ENCODE peak calls at places on chromosomes 16 and 17, in nine cellular contexts. One of them, this sample, is unnamed.

GRCh38 chr17:47725446-47726109 is 7.5 kb upstream of the TBX21 start:
- DNase-seq in tibial nerve: no peak
- DNase-seq in bronchial epithelial cell: no peak
- DNase-seq in GM12865: no peak
- DNase-seq in fibroblast of lung: no peak
- DNase-seq in glutamatergic neuron: no peak
- DNase-seq in CD14-positive monocyte: no peak
- DNase-seq in lung: no peak
- DNase-seq in Calu3: no peak
- DNase-seq in this sample: peak; percentile 39

GRCh38 chr17:4187076-4187475 is 44.1 kb downstream of the CYB5D2 start:
- DNase-seq in tibial nerve: no peak
- DNase-seq in bronchial epithelial cell: peak; percentile 100
- DNase-seq in GM12865: no peak
- DNase-seq in fibroblast of lung: no peak
- DNase-seq in glutamatergic neuron: no peak
- DNase-seq in CD14-positive monocyte: no peak
- DNase-seq in lung: no peak
- DNase-seq in Calu3: no peak
- DNase-seq in this sample: no peak

GRCh38 chr17:4332296-4332970 is 34.0 kb downstream of the UBE2G1 start:
- DNase-seq in tibial nerve: no peak
- DNase-seq in bronchial epithelial cell: no peak
- DNase-seq in GM12865: no peak
- DNase-seq in fibroblast of lung: no peak
- DNase-seq in glutamatergic neuron: no peak
- DNase-seq in CD14-positive monocyte: no peak
- DNase-seq in lung: no peak
- DNase-seq in Calu3: no peak
- DNase-seq in this sample: no peak

GRCh38 chr17:79028496-79029326 is 4.7 kb downstream of the C1QTNF1 start:
- DNase-seq in tibial nerve: no peak
- DNase-seq in bronchial epithelial cell: no peak
- DNase-seq in GM12865: no peak
- DNase-seq in fibroblast of lung: no peak
- DNase-seq in glutamatergic neuron: no peak
- DNase-seq in CD14-positive monocyte: no peak
- DNase-seq in lung: no peak
- DNase-seq in Calu3: no peak
- DNase-seq in this sample: no peak

GRCh38 chr16:27712251-27712711 is 162.3 kb downstream of the KATNIP start:
- DNase-seq in tibial nerve: no peak
- DNase-seq in bronchial epithelial cell: no peak
- DNase-seq in GM12865: no peak
- DNase-seq in fibroblast of lung: no peak
- DNase-seq in glutamatergic neuron: no peak
- DNase-seq in CD14-positive monocyte: peak; percentile 38
- DNase-seq in lung: no peak
- DNase-seq in Calu3: no peak
- DNase-seq in this sample: no peak

GRCh38 chr17:39208893-39209292 is 8.8 kb downstream of the RPL19 start:
- DNase-seq in tibial nerve: no peak
- DNase-seq in bronchial epithelial cell: no peak
- DNase-seq in GM12865: peak; percentile 82
- DNase-seq in fibroblast of lung: peak; percentile 27
- DNase-seq in glutamatergic neuron: peak; percentile 79
- DNase-seq in CD14-positive monocyte: no peak
- DNase-seq in lung: no peak
- DNase-seq in Calu3: peak; percentile 73
- DNase-seq in this sample: peak; percentile 69

GRCh38 chr17:76277300-76278267 is 12.4 kb downstream of the UBALD2 start:
- DNase-seq in tibial nerve: no peak
- DNase-seq in bronchial epithelial cell: no peak
- DNase-seq in GM12865: no peak
- DNase-seq in fibroblast of lung: no peak
- DNase-seq in glutamatergic neuron: no peak
- DNase-seq in CD14-positive monocyte: no peak
- DNase-seq in lung: no peak
- DNase-seq in Calu3: no peak
- DNase-seq in this sample: peak; percentile 20

GRCh38 chr17:29176500-29177351 is 3.5 kb downstream of the MYO18A start:
- DNase-seq in tibial nerve: no peak
- DNase-seq in bronchial epithelial cell: peak; percentile 47
- DNase-seq in GM12865: peak; percentile 83
- DNase-seq in fibroblast of lung: peak; percentile 29
- DNase-seq in glutamatergic neuron: peak; percentile 53
- DNase-seq in CD14-positive monocyte: no peak
- DNase-seq in lung: peak; percentile 71
- DNase-seq in Calu3: peak; percentile 67
- DNase-seq in this sample: peak; percentile 61

GRCh38 chr16:22141746-22142145 is 20.6 kb upstream of the SDR42E2 start:
- DNase-seq in tibial nerve: no peak
- DNase-seq in bronchial epithelial cell: peak; percentile 33
- DNase-seq in GM12865: peak; percentile 15
- DNase-seq in fibroblast of lung: no peak
- DNase-seq in glutamatergic neuron: peak; percentile 35
- DNase-seq in CD14-positive monocyte: no peak
- DNase-seq in lung: no peak
- DNase-seq in Calu3: peak; percentile 9
- DNase-seq in this sample: no peak

GRCh38 chr16:19700319-19700781 is 17.7 kb downstream of the KNOP1 start:
- DNase-seq in tibial nerve: no peak
- DNase-seq in bronchial epithelial cell: peak; percentile 75
- DNase-seq in GM12865: no peak
- DNase-seq in fibroblast of lung: peak; percentile 64
- DNase-seq in glutamatergic neuron: no peak
- DNase-seq in CD14-positive monocyte: no peak
- DNase-seq in lung: no peak
- DNase-seq in Calu3: peak; percentile 73
- DNase-seq in this sample: no peak

GRCh38 chr16:17273142-17273561 is 197.6 kb downstream of the XYLT1 start:
- DNase-seq in tibial nerve: no peak
- DNase-seq in bronchial epithelial cell: peak; percentile 29
- DNase-seq in GM12865: peak; percentile 24
- DNase-seq in fibroblast of lung: peak; percentile 90
- DNase-seq in glutamatergic neuron: no peak
- DNase-seq in CD14-positive monocyte: peak; percentile 72
- DNase-seq in lung: no peak
- DNase-seq in Calu3: peak; percentile 63
- DNase-seq in this sample: peak; percentile 73

GRCh38 chr17:58319181-58320162 is 9.1 kb downstream of the TSPOAP1 start:
- DNase-seq in tibial nerve: no peak
- DNase-seq in bronchial epithelial cell: no peak
- DNase-seq in GM12865: no peak
- DNase-seq in fibroblast of lung: no peak
- DNase-seq in glutamatergic neuron: peak; percentile 9
- DNase-seq in CD14-positive monocyte: peak; percentile 40
- DNase-seq in lung: no peak
- DNase-seq in Calu3: no peak
- DNase-seq in this sample: no peak

GRCh38 chr16:138049-138417 is 440 bp downstream of the NPRL3 start:
- DNase-seq in tibial nerve: no peak
- DNase-seq in bronchial epithelial cell: no peak
- DNase-seq in GM12865: peak; percentile 45
- DNase-seq in fibroblast of lung: no peak
- DNase-seq in glutamatergic neuron: peak; percentile 70
- DNase-seq in CD14-positive monocyte: no peak
- DNase-seq in lung: no peak
- DNase-seq in Calu3: no peak
- DNase-seq in this sample: peak; percentile 37

GRCh38 chr17:31900877-31901276 is 631 bp downstream of the UTP6 start:
- DNase-seq in tibial nerve: no peak
- DNase-seq in bronchial epithelial cell: peak; percentile 54
- DNase-seq in GM12865: peak; percentile 22
- DNase-seq in fibroblast of lung: peak; percentile 24
- DNase-seq in glutamatergic neuron: no peak
- DNase-seq in CD14-positive monocyte: no peak
- DNase-seq in lung: no peak
- DNase-seq in Calu3: no peak
- DNase-seq in this sample: no peak

GRCh38 chr17:82105882-82106696 is 8.1 kb upstream of the FASN start:
- DNase-seq in tibial nerve: no peak
- DNase-seq in bronchial epithelial cell: peak; percentile 76
- DNase-seq in GM12865: peak; percentile 91
- DNase-seq in fibroblast of lung: peak; percentile 48
- DNase-seq in glutamatergic neuron: peak; percentile 78
- DNase-seq in CD14-positive monocyte: no peak
- DNase-seq in lung: peak; percentile 81
- DNase-seq in Calu3: peak; percentile 89
- DNase-seq in this sample: peak; percentile 80
- TF ChIP-seq CTCF in tibial nerve: peak; percentile 13
- TF ChIP-seq CTCF in bronchial epithelial cell: peak; percentile 54
- TF ChIP-seq CTCF in GM12865: peak; percentile 63
- TF ChIP-seq CTCF in fibroblast of lung: peak; percentile 44
- TF ChIP-seq CTCF in glutamatergic neuron: peak; percentile 36
- TF ChIP-seq CTCF in CD14-positive monocyte: peak; percentile 29
- TF ChIP-seq CTCF in lung: no peak
- TF ChIP-seq CTCF in Calu3: peak; percentile 25
- TF ChIP-seq CTCF in this sample: peak; percentile 50

GRCh38 chr17:34741967-34742366 is 162.6 kb downstream of the TMEM132E start:
- DNase-seq in tibial nerve: no peak
- DNase-seq in bronchial epithelial cell: no peak
- DNase-seq in GM12865: no peak
- DNase-seq in fibroblast of lung: no peak
- DNase-seq in glutamatergic neuron: no peak
- DNase-seq in CD14-positive monocyte: no peak
- DNase-seq in lung: no peak
- DNase-seq in Calu3: no peak
- DNase-seq in this sample: no peak

GRCh38 chr17:34740936-34741515 is 161.6 kb downstream of the TMEM132E start:
- DNase-seq in tibial nerve: no peak
- DNase-seq in bronchial epithelial cell: no peak
- DNase-seq in GM12865: no peak
- DNase-seq in fibroblast of lung: no peak
- DNase-seq in glutamatergic neuron: no peak
- DNase-seq in CD14-positive monocyte: no peak
- DNase-seq in lung: no peak
- DNase-seq in Calu3: no peak
- DNase-seq in this sample: no peak

GRCh38 chr17:34736611-34737010 is 157.2 kb downstream of the TMEM132E start:
- DNase-seq in tibial nerve: no peak
- DNase-seq in bronchial epithelial cell: no peak
- DNase-seq in GM12865: no peak
- DNase-seq in fibroblast of lung: no peak
- DNase-seq in glutamatergic neuron: no peak
- DNase-seq in CD14-positive monocyte: no peak
- DNase-seq in lung: no peak
- DNase-seq in Calu3: no peak
- DNase-seq in this sample: no peak

GRCh38 chr17:34740516-34740915 is 161.1 kb downstream of the TMEM132E start:
- DNase-seq in tibial nerve: no peak
- DNase-seq in bronchial epithelial cell: no peak
- DNase-seq in GM12865: no peak
- DNase-seq in fibroblast of lung: no peak
- DNase-seq in glutamatergic neuron: no peak
- DNase-seq in CD14-positive monocyte: no peak
- DNase-seq in lung: no peak
- DNase-seq in Calu3: no peak
- DNase-seq in this sample: no peak

GRCh38 chr17:34739386-34739785 is 160.0 kb downstream of the TMEM132E start:
- DNase-seq in tibial nerve: no peak
- DNase-seq in bronchial epithelial cell: no peak
- DNase-seq in GM12865: no peak
- DNase-seq in fibroblast of lung: no peak
- DNase-seq in glutamatergic neuron: no peak
- DNase-seq in CD14-positive monocyte: no peak
- DNase-seq in lung: no peak
- DNase-seq in Calu3: no peak
- DNase-seq in this sample: no peak
- TF ChIP-seq CTCF in tibial nerve: no peak
- TF ChIP-seq CTCF in bronchial epithelial cell: no peak
- TF ChIP-seq CTCF in GM12865: no peak
- TF ChIP-seq CTCF in fibroblast of lung: no peak
- TF ChIP-seq CTCF in glutamatergic neuron: no peak
- TF ChIP-seq CTCF in CD14-positive monocyte: no peak
- TF ChIP-seq CTCF in lung: no peak
- TF ChIP-seq CTCF in Calu3: no peak
- TF ChIP-seq CTCF in this sample: no peak

GRCh38 chr16:8931864-8932263 is 31.8 kb downstream of the USP7 start:
- DNase-seq in tibial nerve: no peak
- DNase-seq in bronchial epithelial cell: peak; percentile 33
- DNase-seq in GM12865: peak; percentile 65
- DNase-seq in fibroblast of lung: peak; percentile 69
- DNase-seq in glutamatergic neuron: no peak
- DNase-seq in CD14-positive monocyte: no peak
- DNase-seq in lung: no peak
- DNase-seq in Calu3: peak; percentile 54
- DNase-seq in this sample: peak; percentile 68

GRCh38 chr16:8937803-8938202 is 25.9 kb downstream of the USP7 start:
- DNase-seq in tibial nerve: no peak
- DNase-seq in bronchial epithelial cell: no peak
- DNase-seq in GM12865: no peak
- DNase-seq in fibroblast of lung: no peak
- DNase-seq in glutamatergic neuron: no peak
- DNase-seq in CD14-positive monocyte: no peak
- DNase-seq in lung: no peak
- DNase-seq in Calu3: no peak
- DNase-seq in this sample: no peak

GRCh38 chr16:8935989-8936388 is 27.7 kb downstream of the USP7 start:
- DNase-seq in tibial nerve: no peak
- DNase-seq in bronchial epithelial cell: no peak
- DNase-seq in GM12865: peak; percentile 63
- DNase-seq in fibroblast of lung: no peak
- DNase-seq in glutamatergic neuron: no peak
- DNase-seq in CD14-positive monocyte: no peak
- DNase-seq in lung: no peak
- DNase-seq in Calu3: peak; percentile 9
- DNase-seq in this sample: no peak

GRCh38 chr16:8934601-8935000 is 29.1 kb downstream of the USP7 start:
- DNase-seq in tibial nerve: no peak
- DNase-seq in bronchial epithelial cell: no peak
- DNase-seq in GM12865: no peak
- DNase-seq in fibroblast of lung: no peak
- DNase-seq in glutamatergic neuron: no peak
- DNase-seq in CD14-positive monocyte: no peak
- DNase-seq in lung: no peak
- DNase-seq in Calu3: no peak
- DNase-seq in this sample: no peak

GRCh38 chr16:8936421-8936820 is 27.3 kb downstream of the USP7 start:
- DNase-seq in tibial nerve: no peak
- DNase-seq in bronchial epithelial cell: peak; percentile 82
- DNase-seq in GM12865: peak; percentile 81
- DNase-seq in fibroblast of lung: peak; percentile 30
- DNase-seq in glutamatergic neuron: peak; percentile 76
- DNase-seq in CD14-positive monocyte: no peak
- DNase-seq in lung: no peak
- DNase-seq in Calu3: peak; percentile 86
- DNase-seq in this sample: peak; percentile 91
- TF ChIP-seq CTCF in tibial nerve: no peak
- TF ChIP-seq CTCF in bronchial epithelial cell: peak; percentile 78
- TF ChIP-seq CTCF in GM12865: peak; percentile 84
- TF ChIP-seq CTCF in fibroblast of lung: peak; percentile 71
- TF ChIP-seq CTCF in glutamatergic neuron: peak; percentile 29
- TF ChIP-seq CTCF in CD14-positive monocyte: peak; percentile 66
- TF ChIP-seq CTCF in lung: no peak
- TF ChIP-seq CTCF in Calu3: peak; percentile 60
- TF ChIP-seq CTCF in this sample: peak; percentile 79

DNA sequence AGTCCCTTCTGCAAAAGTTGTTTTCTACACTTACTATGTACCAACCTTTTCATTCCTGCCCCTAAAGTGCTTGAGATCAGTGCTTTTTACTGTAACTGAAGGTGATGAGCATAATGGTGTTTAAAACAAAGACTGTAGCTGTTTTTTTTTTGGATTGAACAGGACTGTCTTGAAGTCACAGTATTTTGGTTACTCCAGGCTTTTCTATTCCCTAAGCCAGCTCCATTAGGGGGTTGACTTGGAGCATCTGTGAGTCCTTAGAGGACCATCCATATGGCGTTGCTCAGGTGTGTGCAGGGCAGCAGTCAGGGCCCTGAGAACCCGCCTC is 29.0 kb upstream of the LGALS9 start:
- DNase-seq in tibial nerve: no peak
- DNase-seq in bronchial epithelial cell: no peak
- DNase-seq in GM12865: no peak
- DNase-seq in fibroblast of lung: no peak
- DNase-seq in glutamatergic neuron: no peak
- DNase-seq in CD14-positive monocyte: no peak
- DNase-seq in lung: no peak
- DNase-seq in Calu3: no peak
- DNase-seq in this sample: no peak
- TF ChIP-seq CTCF in tibial nerve: no peak
- TF ChIP-seq CTCF in bronchial epithelial cell: no peak
- TF ChIP-seq CTCF in GM12865: no peak
- TF ChIP-seq CTCF in fibroblast of lung: no peak
- TF ChIP-seq CTCF in glutamatergic neuron: peak; percentile 33
- TF ChIP-seq CTCF in CD14-positive monocyte: peak; percentile 47
- TF ChIP-seq CTCF in lung: no peak
- TF ChIP-seq CTCF in Calu3: no peak
- TF ChIP-seq CTCF in this sample: peak; percentile 27

This sample was measured in activated CD8-positive, alpha-beta T cell treated with anti-CD3 and anti-CD28 coated beads for 36 hours.